ENCODE peak calls at places on chromosomes 16 and 17, in eight cellular contexts. N is SJCRH30, I is tibial artery, S is esophagus squamous epithelium, T is dorsolateral prefrontal cortex, R is transverse colon, K is cardiac fibroblast, Q is mesenchymal stem cell. G is an unnamed sample.

GRCh38 chr17:65167581-65167980 is 30.4 kb downstream of the RGS9 start:
- DNase-seq in N (no peak), I (no peak), S (no peak), T (no peak), R (no peak), K (no peak), Q (no peak), G (no peak)

GRCh38 chr16:15464401-15465186 is 30.2 kb downstream of the BMERB1 start:
- DNase-seq in N (no peak), I (no peak), S (no peak), T (no peak), R (no peak), K (no peak), Q (peak), G (no peak)

GRCh38 chr17:57091186-57091618 is 6.2 kb downstream of the AKAP1 start:
- DNase-seq in N (no peak), I (peak), S (no peak), T (no peak), R (no peak), K (no peak), Q (no peak), G (no peak)

GRCh38 chr17:18319604-18320256 is 4.6 kb downstream of the SMCR8 start:
- DNase-seq in N (peak), I (no peak), S (no peak), T (no peak), R (no peak), K (peak), Q (peak), G (no peak)

GRCh38 chr16:75732871-75733270 is 6.6 kb upstream of the CPHXL start:
- DNase-seq in N (no peak), I (no peak), S (no peak), T (no peak), R (no peak), K (no peak), Q (peak), G (no peak)

GRCh38 chr16:77290451-77291110 is 91.4 kb downstream of the SYCE1L start:
- DNase-seq in N (no peak), I (no peak), S (no peak), T (no peak), R (no peak), K (peak), Q (peak), G (no peak)

GRCh38 chr17:65670667-65671371 is 109.4 kb upstream of the AXIN2 start:
- DNase-seq in N (peak), I (no peak), S (no peak), T (no peak), R (no peak), K (no peak), Q (no peak), G (no peak)

GRCh38 chr16:19289805-19290490 is 4.4 kb downstream of the CLEC19A start:
- DNase-seq in N (peak), I (no peak), S (no peak), T (peak), R (no peak), K (no peak), Q (no peak), G (no peak)

GRCh38 chr17:81682565-81683207 is 911 bp downstream of the ARL16 start:
- DNase-seq in N (no peak), I (no peak), S (no peak), T (no peak), R (no peak), K (peak), Q (peak), G (no peak)

GRCh38 chr16:3485821-3486505 is 9.3 kb downstream of the C16orf90 start:
- DNase-seq in N (no peak), I (no peak), S (no peak), T (no peak), R (no peak), K (no peak), Q (no peak), G (no peak)

GRCh38 chr17:869067-869466 is 86.9 kb downstream of the MRM3 start:
- DNase-seq in N (no peak), I (peak), S (no peak), T (no peak), R (peak), K (peak), Q (peak), G (no peak)
- H3K4me3 ChIP-seq in N (no peak), I (peak), S (no peak), T (no peak), R (no peak), K (no peak), Q (no peak), G (no peak)

DNA sequence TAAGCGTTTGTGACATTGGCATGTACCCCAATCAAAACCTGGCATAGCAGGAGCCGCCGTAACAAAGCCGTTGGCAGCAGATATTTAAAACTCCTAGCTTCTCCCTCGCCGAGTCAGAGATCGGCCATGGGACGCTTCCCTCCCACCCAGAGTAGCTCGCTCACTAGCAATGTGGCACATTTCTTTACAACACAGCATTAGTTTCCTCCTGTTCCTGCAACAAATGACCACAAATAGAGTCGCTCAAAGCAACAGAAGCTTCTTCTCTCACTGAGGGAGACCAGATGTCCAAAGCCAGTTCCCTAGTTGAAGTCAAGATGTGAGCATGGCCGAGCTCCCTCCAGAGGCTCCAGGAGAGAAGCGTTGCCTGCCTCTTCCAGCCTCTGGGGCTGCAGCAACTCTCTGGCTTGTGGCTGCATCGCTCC is 106.7 kb downstream of the RBFOX3 start:
- DNase-seq in N (no peak), I (no peak), S (no peak), T (peak), R (no peak), K (no peak), Q (no peak), G (no peak)
- H3K4me3 ChIP-seq in N (no peak), I (no peak), S (no peak), T (no peak), R (no peak), K (no peak), Q (no peak), G (no peak)

GRCh38 chr17:2239882-2240430 is 63.6 kb downstream of the SMG6 start:
- DNase-seq in N (no peak), I (peak), S (no peak), T (peak), R (peak), K (peak), Q (peak), G (no peak)
- H3K4me3 ChIP-seq in N (no peak), I (no peak), S (no peak), T (no peak), R (no peak), K (peak), Q (no peak), G (no peak)

GRCh38 chr17:76239538-76240274 is 587 bp downstream of the RNF157 start:
- DNase-seq in N (no peak), I (no peak), S (no peak), T (no peak), R (no peak), K (no peak), Q (no peak), G (no peak)
- H3K4me3 ChIP-seq in N (no peak), I (peak), S (peak), T (peak), R (peak), K (no peak), Q (peak), G (no peak)

GRCh38 chr17:77827039-77827438 is 131.5 kb upstream of the TNRC6C start:
- DNase-seq in N (no peak), I (no peak), S (no peak), T (no peak), R (no peak), K (no peak), Q (no peak), G (no peak)

GRCh38 chr17:77824780-77825280 is 133.7 kb upstream of the TNRC6C start:
- DNase-seq in N (no peak), I (no peak), S (no peak), T (no peak), R (no peak), K (no peak), Q (no peak), G (no peak)

GRCh38 chr17:77825621-77826020 is 132.9 kb upstream of the TNRC6C start:
- DNase-seq in N (no peak), I (no peak), S (no peak), T (no peak), R (no peak), K (no peak), Q (no peak), G (no peak)

GRCh38 chr17:77827461-77827968 is 131.0 kb upstream of the TNRC6C start:
- DNase-seq in N (no peak), I (no peak), S (no peak), T (no peak), R (no peak), K (no peak), Q (no peak), G (no peak)

DNA sequence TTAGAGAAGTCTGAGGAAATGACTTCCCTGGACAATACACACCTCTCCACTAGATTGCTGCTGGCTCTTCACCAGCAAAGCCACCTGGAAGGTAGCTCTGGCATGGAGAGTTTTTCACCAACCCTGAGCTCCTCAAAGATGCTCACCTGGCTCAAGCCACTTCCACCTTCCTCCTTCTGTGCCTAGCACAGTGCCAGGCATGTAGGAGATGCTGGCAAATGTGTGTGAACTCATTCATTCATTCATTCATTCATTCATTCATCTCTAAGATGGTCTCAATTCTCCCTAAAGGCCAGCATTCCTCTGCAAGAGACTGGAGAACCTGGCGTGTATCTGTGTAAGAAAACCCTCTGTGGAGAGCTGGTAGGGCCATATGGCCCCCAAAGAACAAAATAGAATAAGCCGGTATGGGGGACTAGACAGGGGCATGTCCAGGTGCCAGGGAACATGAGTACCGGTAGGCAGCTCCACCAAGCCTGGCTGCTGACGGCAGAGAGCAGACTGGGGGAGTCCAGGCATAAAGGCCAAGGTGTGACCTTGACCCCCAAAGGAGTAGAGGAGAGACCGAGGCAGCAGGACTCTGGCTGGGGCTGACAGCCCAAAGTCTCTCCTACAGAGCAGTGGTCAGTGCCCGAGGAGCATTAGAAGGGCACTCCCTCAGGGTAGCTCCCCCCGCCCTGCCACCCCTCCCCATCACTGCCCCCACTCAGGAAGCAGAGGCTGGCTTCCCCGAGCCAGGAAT is 132.2 kb upstream of the TNRC6C start:
- DNase-seq in N (no peak), I (no peak), S (no peak), T (no peak), R (no peak), K (no peak), Q (no peak), G (no peak)
- H3K4me3 ChIP-seq in N (no peak), I (no peak), S (no peak), T (no peak), R (no peak), K (no peak), Q (no peak), G (no peak)

GRCh38 chr16:576197-576822 is 6.5 kb downstream of the PIGQ start:
- DNase-seq in N (no peak), I (no peak), S (no peak), T (no peak), R (no peak), K (no peak), Q (no peak), G (no peak)
- H3K4me3 ChIP-seq in N (no peak), I (no peak), S (no peak), T (no peak), R (no peak), K (no peak), Q (no peak), G (no peak)

GRCh38 chr17:44564429-44564828 is 7.1 kb downstream of the FZD2 start:
- DNase-seq in N (no peak), I (no peak), S (no peak), T (no peak), R (no peak), K (no peak), Q (no peak), G (no peak)
- H3K4me3 ChIP-seq in N (no peak), I (no peak), S (no peak), T (no peak), R (no peak), K (no peak), Q (no peak), G (no peak)

GRCh38 chr17:39627717-39628516 is 1.2 kb downstream of the PPP1R1B start:
- DNase-seq in N (no peak), I (no peak), S (no peak), T (no peak), R (peak), K (no peak), Q (no peak), G (no peak)
- H3K4me3 ChIP-seq in N (no peak), I (no peak), S (peak), T (peak), R (peak), K (no peak), Q (peak), G (no peak)

GRCh38 chr17:488993-489757 is 136.6 kb upstream of the RPH3AL start:
- DNase-seq in N (no peak), I (no peak), S (no peak), T (no peak), R (no peak), K (no peak), Q (peak), G (peak)
- H3K4me3 ChIP-seq in N (peak), I (peak), S (peak), T (peak), R (peak), K (peak), Q (peak), G (peak)

DNA sequence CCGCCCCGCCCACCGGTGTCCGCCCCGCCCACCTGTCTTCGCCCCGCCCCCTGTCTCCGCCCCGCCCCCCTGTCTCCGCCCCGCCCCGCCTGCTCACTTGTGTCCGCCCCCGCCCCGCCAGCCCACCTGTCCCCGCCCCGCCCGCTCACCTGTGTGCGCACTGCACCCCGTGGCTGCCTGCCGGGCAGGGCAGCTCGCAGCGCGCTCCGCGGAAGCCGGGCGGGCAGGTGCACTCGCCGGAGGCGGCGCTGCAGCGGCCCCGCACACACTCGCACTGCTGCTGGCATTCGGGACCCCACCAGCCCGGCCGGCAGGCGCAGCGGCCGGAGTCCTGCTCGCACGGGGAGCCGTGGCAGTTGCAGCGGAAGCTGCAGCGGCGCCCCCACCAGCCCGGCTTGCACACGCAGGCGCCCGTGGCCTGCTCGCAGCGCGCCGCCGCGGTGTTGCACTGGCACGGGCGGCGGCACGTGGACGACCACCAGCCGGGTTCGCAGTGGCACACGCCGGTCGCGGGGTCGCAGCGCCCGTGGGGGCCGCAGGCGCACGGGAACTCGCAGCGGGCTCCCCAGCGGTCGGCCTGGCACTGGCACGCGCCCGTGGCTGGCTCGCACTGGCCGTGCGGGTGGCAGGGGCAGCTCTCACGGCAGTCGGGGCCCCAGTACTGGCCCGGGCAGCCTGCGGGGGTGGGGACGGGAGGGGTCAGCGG is 2.1 kb downstream of the SCARF1 start:
- DNase-seq in N (no peak), I (no peak), S (no peak), T (no peak), R (peak), K (no peak), Q (no peak), G (no peak)
- H3K4me3 ChIP-seq in N (no peak), I (peak), S (peak), T (peak), R (peak), K (peak), Q (peak), G (peak)

G was measured in Jurkat, Clone E6-1.